ENCODE peak calls at places on chromosome 17, in four cellular contexts. K is HepG2, P is A549, R is K562. A is an unnamed sample.

GRCh38 chr17:19596869-19597268 is 51.7 kb upstream of the ALDH3A2 start:
- DNase-seq in K (no peak), P (no peak), R (no peak), A (no peak)

GRCh38 chr17:42337442-42337841 is 49.1 kb downstream of the STAT5A start:
- DNase-seq in R (no peak), P (no peak), K (no peak), A (no peak)

GRCh38 chr17:72270530-72270929 is 149.7 kb downstream of the SOX9 start:
- DNase-seq in K (no peak), P (no peak), R (no peak), A (no peak)

GRCh38 chr17:19382581-19383444 is 4.2 kb downstream of the MFAP4 start:
- DNase-seq in P (no peak), R (no peak), K (no peak), A (no peak)

GRCh38 chr17:44283374-44284023 is 15.6 kb upstream of the SLC4A1 start:
- DNase-seq in R (peak; percentile 66), K (no peak), P (no peak), A (no peak)

GRCh38 chr17:60135160-60135950 is 14.4 kb upstream of the CA4 start:
- DNase-seq in P (peak; percentile 99), R (peak; percentile 98), K (peak; percentile 77), A (peak; percentile 89)

GRCh38 chr17:39114744-39115534 is 36.5 kb downstream of the PLXDC1 start:
- DNase-seq in R (no peak), K (no peak), P (no peak), A (no peak)

GRCh38 chr17:68460096-68460495 is 2.8 kb upstream of the WIPI1 start:
- DNase-seq in P (no peak), K (no peak), R (no peak), A (no peak)

GRCh38 chr17:28969706-28970393 is 18.5 kb upstream of the PHF12 start:
- DNase-seq in P (no peak), R (no peak), K (no peak), A (no peak)
- TF ChIP-seq HMGXB4 in P (no peak), R (no peak), K (no peak), A (no peak)

GRCh38 chr17:17385502-17385901 is 82.3 kb downstream of the NT5M start:
- DNase-seq in P (no peak), K (no peak), R (no peak), A (no peak)

GRCh38 chr17:17384291-17384615 is 81.1 kb downstream of the NT5M start:
- DNase-seq in R (no peak), K (no peak), P (no peak), A (no peak)

GRCh38 chr17:17387017-17387416 is 83.8 kb downstream of the NT5M start:
- DNase-seq in P (no peak), R (no peak), K (no peak), A (no peak)

GRCh38 chr17:17386143-17386800 is 83.1 kb downstream of the NT5M start:
- DNase-seq in K (no peak), P (no peak), R (no peak), A (no peak)

GRCh38 chr17:17384961-17385360 is 81.8 kb downstream of the NT5M start:
- DNase-seq in R (no peak), P (no peak), K (no peak), A (no peak)
- TF ChIP-seq HMGXB4 in R (no peak), P (no peak), K (no peak), A (no peak)

GRCh38 chr17:32756696-32757095 is 120.2 kb downstream of the MYO1D start:
- DNase-seq in K (no peak), R (no peak), P (no peak), A (no peak)

GRCh38 chr17:32763855-32764439 is 113.0 kb downstream of the MYO1D start:
- DNase-seq in R (no peak), P (no peak), K (no peak), A (no peak)

GRCh38 chr17:32757963-32758362 is 119.0 kb downstream of the MYO1D start:
- DNase-seq in K (no peak), P (no peak), R (no peak), A (no peak)

GRCh38 chr17:32755045-32755805 is 121.7 kb downstream of the MYO1D start:
- DNase-seq in R (peak; percentile 54), K (peak; percentile 69), P (peak; percentile 55), A (no peak)

GRCh38 chr17:32759476-32759875 is 117.4 kb downstream of the MYO1D start:
- DNase-seq in K (no peak), P (no peak), R (no peak), A (no peak)
- TF ChIP-seq HMGXB4 in K (no peak), P (no peak), R (no peak), A (no peak)

GRCh38 chr17:13420294-13421277 is 181.1 kb downstream of the HS3ST3A1 start:
- DNase-seq in R (no peak), K (peak; percentile 86), P (no peak), A (no peak)
- TF ChIP-seq HMGXB4 in R (no peak), K (no peak), P (no peak), A (no peak)

DNA sequence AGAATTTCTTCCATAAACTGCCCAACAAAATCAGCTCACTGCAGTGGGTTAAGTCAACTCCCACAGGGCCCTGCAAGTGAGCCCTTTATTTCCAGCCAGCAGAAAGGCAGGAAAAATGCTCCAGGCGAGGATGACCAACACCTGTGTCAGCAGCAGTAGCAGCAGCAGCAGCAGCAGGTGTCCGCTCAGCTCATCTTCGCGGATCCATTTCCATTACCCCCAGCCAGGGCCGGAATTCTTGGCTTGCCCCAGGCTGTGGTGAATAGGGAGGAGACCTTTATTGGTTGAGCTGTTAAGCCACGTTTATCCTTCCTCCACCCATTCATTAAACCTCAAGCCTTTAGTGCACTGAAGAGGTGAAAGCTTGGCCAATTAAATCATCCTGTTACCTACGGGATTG is 46.2 kb downstream of the MARCHF10 start:
- DNase-seq in P (no peak), R (no peak), K (no peak), A (peak; percentile 85)
- TF ChIP-seq HMGXB4 in P (no peak), R (no peak), K (no peak), A (no peak)

DNA sequence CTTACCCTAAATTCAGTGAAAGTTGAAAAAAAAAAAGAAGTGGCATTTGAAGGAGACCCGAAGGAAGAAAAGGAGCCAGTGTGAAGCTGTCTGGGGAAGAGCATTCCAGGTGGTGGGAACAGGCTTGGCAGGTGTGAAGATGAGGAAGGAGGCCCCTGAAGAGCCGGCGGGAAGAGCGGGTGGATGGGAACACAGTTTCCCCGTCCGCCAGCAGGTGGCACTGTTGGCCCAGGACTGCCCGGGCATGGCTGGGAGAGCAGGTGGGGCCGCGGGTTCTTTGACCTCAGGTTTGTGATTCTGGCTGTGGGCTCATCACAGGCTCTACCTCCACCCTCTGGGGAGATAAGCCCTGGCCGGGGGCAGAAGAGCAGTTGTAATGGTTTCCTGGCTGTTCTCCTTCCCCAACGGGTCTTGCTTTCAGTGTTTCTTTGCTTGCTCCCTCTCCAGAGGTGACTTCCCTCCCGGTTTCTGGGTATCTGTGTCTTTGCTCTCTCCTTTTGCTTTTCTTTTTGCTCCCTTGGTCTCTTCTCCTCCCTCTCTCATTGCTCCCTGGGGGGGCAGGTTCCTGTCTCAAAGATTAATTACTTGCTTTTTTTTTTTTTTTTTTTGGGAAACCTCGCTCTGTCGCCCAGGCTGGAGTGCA is 32.3 kb downstream of the RAP1GAP2 start:
- DNase-seq in P (peak; percentile 91), R (peak; percentile 81), K (peak; percentile 52), A (peak; percentile 95)
- TF ChIP-seq HMGXB4 in P (no peak), R (no peak), K (peak; percentile 33), A (no peak)

GRCh38 chr17:81030726-81031570 is 4.0 kb upstream of the BAIAP2 start:
- DNase-seq in R (no peak), P (no peak), K (peak; percentile 40), A (no peak)
- TF ChIP-seq HMGXB4 in R (no peak), P (no peak), K (no peak), A (no peak)

DNA sequence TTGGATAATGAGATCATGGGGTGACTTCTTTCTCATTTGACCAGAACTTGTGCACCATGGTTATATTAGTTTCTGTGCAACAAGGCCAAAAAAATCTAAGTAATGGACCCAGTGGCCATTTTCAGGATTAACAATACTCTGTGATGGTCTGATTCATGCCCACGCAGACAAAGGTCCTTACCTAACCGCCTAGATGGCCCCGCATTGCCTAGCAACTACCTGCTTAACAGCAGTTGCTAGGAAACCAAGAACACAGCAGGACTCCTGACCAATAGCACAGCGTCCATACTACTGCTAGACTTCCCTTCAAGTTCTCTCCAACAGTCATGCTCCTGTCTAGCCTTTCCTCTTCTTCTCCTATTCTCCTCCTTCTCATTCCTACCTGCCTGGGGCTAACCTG is 22.5 kb downstream of the MIS12 start:
- DNase-seq in R (no peak), P (no peak), K (peak; percentile 29), A (peak; percentile 41)
- TF ChIP-seq HMGXB4 in R (no peak), P (no peak), K (no peak), A (no peak)

GRCh38 chr17:5588584-5588983 is 4.3 kb upstream of the NLRP1 start:
- DNase-seq in R (no peak), K (no peak), P (no peak), A (no peak)

GRCh38 chr17:5591966-5592365 is 7.7 kb upstream of the NLRP1 start:
- DNase-seq in P (no peak), K (no peak), R (no peak), A (no peak)

GRCh38 chr17:5587431-5588032 is 3.2 kb upstream of the NLRP1 start:
- DNase-seq in P (peak; percentile 79), K (peak; percentile 81), R (peak; percentile 39), A (no peak)

GRCh38 chr17:5595831-5596230 is 11.5 kb upstream of the NLRP1 start:
- DNase-seq in P (no peak), K (no peak), R (no peak), A (no peak)

DNA sequence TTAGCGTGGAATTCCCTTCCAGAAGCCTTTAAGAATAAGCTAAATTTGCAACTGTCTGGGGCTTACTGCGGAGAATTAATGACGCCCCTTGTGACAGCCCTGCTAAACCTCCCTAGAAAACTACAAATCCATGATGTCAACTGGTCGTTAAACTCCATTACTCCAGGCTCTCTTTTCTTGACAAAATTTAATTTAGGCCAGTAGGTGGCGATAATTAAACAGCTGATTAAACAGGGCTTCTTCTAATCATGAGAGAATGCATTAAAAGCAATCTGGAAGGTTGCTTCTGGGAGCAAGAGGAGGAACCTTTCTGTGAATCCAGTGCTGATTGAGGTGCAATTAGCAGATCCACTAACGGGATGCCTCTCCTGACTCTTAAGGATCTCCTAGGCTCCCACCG is 8.1 kb upstream of the NLRP1 start:
- DNase-seq in K (peak; percentile 33), P (peak; percentile 49), R (no peak), A (no peak)
- TF ChIP-seq HMGXB4 in K (no peak), P (no peak), R (no peak), A (no peak)

GRCh38 chr17:1413281-1413791 is 13.3 kb upstream of the YWHAE start:
- DNase-seq in K (peak; percentile 77), R (peak; percentile 25), P (no peak), A (no peak)
- TF ChIP-seq HMGXB4 in K (no peak), R (no peak), P (no peak), A (no peak)

A was measured in WTC11.